ENCODE peak calls at places on chromosomes 5 and 9, in four cellular contexts. One of them, this sample, is unnamed.
A peak's percentile ranks its signal among the peaks of the same experiment; 100 is the strongest.

GRCh38 chr9:306907-307306 is 92.2 kb downstream of the DOCK8 start:
- DNase-seq in breast epithelium: no peak
- DNase-seq in fibroblast of villous mesenchyme: peak; percentile 1
- DNase-seq in OCI-LY7: peak; percentile 22
- DNase-seq in this sample: no peak

GRCh38 chr9:127763918-127764384 is 14.5 kb downstream of the SH2D3C start:
- DNase-seq in fibroblast of villous mesenchyme: no peak
- DNase-seq in breast epithelium: no peak
- DNase-seq in OCI-LY7: peak; percentile 51
- DNase-seq in this sample: no peak

GRCh38 chr5:36756848-36757247 is 119.7 kb upstream of the NIPBL start:
- DNase-seq in fibroblast of villous mesenchyme: no peak
- DNase-seq in OCI-LY7: no peak
- DNase-seq in breast epithelium: no peak
- DNase-seq in this sample: no peak

GRCh38 chr9:79672236-79672635 is 100.5 kb downstream of the TLE4 start:
- DNase-seq in OCI-LY7: no peak
- DNase-seq in breast epithelium: no peak
- DNase-seq in fibroblast of villous mesenchyme: no peak
- DNase-seq in this sample: no peak

GRCh38 chr5:3191585-3191984 is 404.0 kb upstream of the IRX1 start:
- DNase-seq in breast epithelium: no peak
- DNase-seq in fibroblast of villous mesenchyme: no peak
- DNase-seq in OCI-LY7: no peak
- DNase-seq in this sample: no peak

GRCh38 chr5:176792584-176793342 is 17.6 kb upstream of the UNC5A start:
- DNase-seq in fibroblast of villous mesenchyme: no peak
- DNase-seq in OCI-LY7: no peak
- DNase-seq in breast epithelium: no peak
- DNase-seq in this sample: no peak

GRCh38 chr9:133769511-133770075 is 31.4 kb upstream of the SARDH start:
- DNase-seq in OCI-LY7: no peak
- DNase-seq in breast epithelium: no peak
- DNase-seq in fibroblast of villous mesenchyme: no peak
- DNase-seq in this sample: no peak

GRCh38 chr5:135318037-135318436 is 81.0 kb downstream of the MACROH2A1 start:
- DNase-seq in OCI-LY7: no peak
- DNase-seq in breast epithelium: no peak
- DNase-seq in fibroblast of villous mesenchyme: no peak
- DNase-seq in this sample: no peak

GRCh38 chr5:139667730-139668063 is 19.5 kb downstream of the CXXC5 start:
- DNase-seq in breast epithelium: no peak
- DNase-seq in fibroblast of villous mesenchyme: no peak
- DNase-seq in OCI-LY7: no peak
- DNase-seq in this sample: no peak

GRCh38 chr9:109880276-109881169 is 100.5 kb downstream of the PALM2AKAP2 start:
- DNase-seq in fibroblast of villous mesenchyme: peak; percentile 45
- DNase-seq in OCI-LY7: peak; percentile 76
- DNase-seq in breast epithelium: no peak
- DNase-seq in this sample: peak; percentile 22
- TF ChIP-seq CTCF in fibroblast of villous mesenchyme: peak; percentile 84
- TF ChIP-seq CTCF in OCI-LY7: peak; percentile 85
- TF ChIP-seq CTCF in breast epithelium: no peak
- TF ChIP-seq CTCF in this sample: peak; percentile 12

GRCh38 chr9:124312290-124313265 is 54.8 kb downstream of the NEK6 start:
- DNase-seq in OCI-LY7: no peak
- DNase-seq in fibroblast of villous mesenchyme: no peak
- DNase-seq in breast epithelium: no peak
- DNase-seq in this sample: no peak
- TF ChIP-seq CTCF in OCI-LY7: peak; percentile 49
- TF ChIP-seq CTCF in fibroblast of villous mesenchyme: peak; percentile 5
- TF ChIP-seq CTCF in breast epithelium: no peak
- TF ChIP-seq CTCF in this sample: no peak

GRCh38 chr5:80408475-80408875 is 611 bp downstream of the ZFYVE16 start:
- DNase-seq in fibroblast of villous mesenchyme: peak; percentile 53
- DNase-seq in OCI-LY7: no peak
- DNase-seq in breast epithelium: peak; percentile 32
- DNase-seq in this sample: no peak

GRCh38 chr5:80406980-80407734 is 707 bp upstream of the ZFYVE16 start:
- DNase-seq in fibroblast of villous mesenchyme: peak; percentile 92
- DNase-seq in breast epithelium: no peak
- DNase-seq in OCI-LY7: peak; percentile 15
- DNase-seq in this sample: no peak

GRCh38 chr5:80408976-80409926 is 1.4 kb downstream of the ZFYVE16 start:
- DNase-seq in OCI-LY7: no peak
- DNase-seq in fibroblast of villous mesenchyme: peak; percentile 38
- DNase-seq in breast epithelium: no peak
- DNase-seq in this sample: no peak

GRCh38 chr5:80411589-80412219 is 3.8 kb downstream of the ZFYVE16 start:
- DNase-seq in breast epithelium: no peak
- DNase-seq in fibroblast of villous mesenchyme: peak; percentile 19
- DNase-seq in OCI-LY7: no peak
- DNase-seq in this sample: no peak

DNA sequence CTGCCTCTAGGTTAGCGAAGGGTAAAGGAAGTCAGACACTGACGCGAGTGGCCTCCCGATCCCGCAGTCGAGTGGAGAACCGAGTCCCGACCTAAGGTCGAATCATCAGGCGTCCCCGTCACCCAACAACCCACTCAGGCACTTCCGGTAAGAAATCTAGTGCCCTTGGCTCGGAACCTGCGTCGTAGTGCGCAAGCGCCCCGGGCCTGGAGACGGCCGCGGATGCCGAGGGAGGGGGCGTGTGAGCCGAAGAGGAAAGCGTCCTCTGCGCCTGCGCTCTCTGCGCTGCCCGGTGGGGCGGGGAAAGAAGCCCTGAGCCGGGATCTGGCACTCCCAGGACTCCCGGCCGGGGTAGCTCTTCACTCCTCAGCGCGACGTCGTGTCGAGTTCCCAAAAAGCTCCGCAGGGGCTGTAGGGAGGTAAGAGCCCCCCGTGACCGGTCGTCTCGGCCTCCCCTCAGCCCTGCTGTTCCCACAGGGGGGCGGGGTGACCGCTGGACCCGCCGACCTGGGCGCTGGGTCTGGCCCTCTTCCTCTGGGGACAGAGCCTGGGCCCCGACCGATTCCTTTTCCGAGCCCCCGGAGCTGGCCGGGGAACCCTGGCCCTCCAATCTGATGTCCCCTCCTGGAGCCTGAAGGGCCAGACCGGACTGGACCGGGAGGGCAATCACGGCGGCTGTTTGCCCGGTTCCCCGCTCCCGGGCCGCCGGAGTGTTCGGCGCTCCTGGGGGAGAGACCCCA is at the start of gene ZFYVE16:
- DNase-seq in OCI-LY7: peak; percentile 97
- DNase-seq in breast epithelium: peak; percentile 94
- DNase-seq in fibroblast of villous mesenchyme: peak; percentile 98
- DNase-seq in this sample: peak; percentile 66
- TF ChIP-seq CTCF in OCI-LY7: peak; percentile 21
- TF ChIP-seq CTCF in breast epithelium: peak; percentile 37
- TF ChIP-seq CTCF in fibroblast of villous mesenchyme: peak; percentile 42
- TF ChIP-seq CTCF in this sample: no peak

GRCh38 chr5:128081111-128081865 is 2.3 kb upstream of the SLC12A2 start:
- DNase-seq in OCI-LY7: peak; percentile 43
- DNase-seq in fibroblast of villous mesenchyme: no peak
- DNase-seq in breast epithelium: no peak
- DNase-seq in this sample: no peak
- TF ChIP-seq CTCF in OCI-LY7: peak; percentile 52
- TF ChIP-seq CTCF in fibroblast of villous mesenchyme: peak; percentile 21
- TF ChIP-seq CTCF in breast epithelium: no peak
- TF ChIP-seq CTCF in this sample: no peak

DNA sequence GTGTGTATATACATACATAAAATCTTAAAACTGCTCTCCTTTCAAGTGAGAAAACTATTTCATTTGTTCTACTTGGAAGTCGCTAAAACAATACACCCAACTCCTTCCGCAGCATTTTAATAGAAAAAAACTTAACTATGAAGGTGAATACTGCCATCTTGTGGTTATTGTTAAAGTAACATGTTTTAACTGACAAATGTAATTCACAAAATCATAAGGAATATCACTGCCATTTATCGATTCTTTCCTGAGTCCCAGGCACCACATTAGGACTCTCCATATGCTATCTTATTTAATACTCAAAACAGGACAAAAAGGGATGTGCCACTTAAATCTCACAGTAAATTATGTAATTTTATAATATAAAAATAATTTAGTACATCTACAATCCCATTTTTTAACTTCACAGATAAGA is 130.5 kb upstream of the ITGA1 start:
- DNase-seq in fibroblast of villous mesenchyme: peak; percentile 61
- DNase-seq in breast epithelium: no peak
- DNase-seq in OCI-LY7: peak; percentile 49
- DNase-seq in this sample: no peak
- TF ChIP-seq CTCF in fibroblast of villous mesenchyme: peak; percentile 41
- TF ChIP-seq CTCF in breast epithelium: peak; percentile 48
- TF ChIP-seq CTCF in OCI-LY7: peak; percentile 79
- TF ChIP-seq CTCF in this sample: peak; percentile 50

GRCh38 chr5:149268928-149269557 is 2.6 kb upstream of the AFAP1L1 start:
- DNase-seq in breast epithelium: no peak
- DNase-seq in fibroblast of villous mesenchyme: peak; percentile 62
- DNase-seq in OCI-LY7: peak; percentile 73
- DNase-seq in this sample: peak; percentile 44

GRCh38 chr5:149267241-149267973 is 4.3 kb upstream of the AFAP1L1 start:
- DNase-seq in fibroblast of villous mesenchyme: no peak
- DNase-seq in OCI-LY7: no peak
- DNase-seq in breast epithelium: no peak
- DNase-seq in this sample: no peak

GRCh38 chr5:149264432-149265069 is 7.1 kb upstream of the AFAP1L1 start:
- DNase-seq in fibroblast of villous mesenchyme: no peak
- DNase-seq in OCI-LY7: peak; percentile 72
- DNase-seq in breast epithelium: no peak
- DNase-seq in this sample: no peak

GRCh38 chr5:149262315-149262714 is 9.3 kb upstream of the AFAP1L1 start:
- DNase-seq in fibroblast of villous mesenchyme: no peak
- DNase-seq in OCI-LY7: no peak
- DNase-seq in breast epithelium: no peak
- DNase-seq in this sample: no peak

DNA sequence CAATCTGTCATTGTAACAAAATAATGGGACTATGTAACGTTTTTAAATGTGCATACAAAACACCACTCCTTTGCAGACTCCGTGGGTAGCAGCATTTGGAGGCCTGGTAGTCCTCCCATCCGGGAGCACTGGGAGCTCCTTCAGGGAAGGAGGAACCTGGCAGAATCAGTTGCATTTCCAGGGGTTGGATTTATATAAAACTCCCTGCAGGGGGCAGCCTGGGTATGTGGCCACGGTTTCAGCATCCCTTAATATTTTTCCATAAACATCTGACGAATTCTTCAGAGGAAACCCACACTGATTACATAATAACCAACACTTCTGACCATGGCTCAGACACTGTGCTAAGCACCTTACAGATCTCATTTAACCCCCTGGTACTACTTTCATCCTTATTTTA is 6.1 kb upstream of the AFAP1L1 start:
- DNase-seq in fibroblast of villous mesenchyme: peak; percentile 76
- DNase-seq in breast epithelium: no peak
- DNase-seq in OCI-LY7: no peak
- DNase-seq in this sample: no peak
- TF ChIP-seq CTCF in fibroblast of villous mesenchyme: peak; percentile 43
- TF ChIP-seq CTCF in breast epithelium: no peak
- TF ChIP-seq CTCF in OCI-LY7: peak; percentile 60
- TF ChIP-seq CTCF in this sample: peak; percentile 31